ENCODE peak calls at places on chromosomes 2 and 18, in seven cellular contexts. T, N, C, A, H, R and O are unnamed samples.
A peak's percentile ranks its signal among the peaks of the same experiment; 100 is the strongest.

GRCh38 chr2:112977559-112978056 is at the start of gene IL36G:
- DNase-seq in T (no peak), N (no peak), C (no peak), A (no peak), H (no peak), R (peak; percentile 78), O (no peak)

GRCh38 chr2:170006592-170007327 is 171.2 kb upstream of the MYO3B start:
- DNase-seq in T (no peak), N (no peak), C (no peak), A (no peak), H (no peak), R (no peak), O (no peak)

GRCh38 chr2:218658671-218659257 is 659 bp downstream of the ZNF142 start:
- DNase-seq in T (no peak), N (peak; percentile 16), C (peak; percentile 52), A (peak; percentile 11), H (no peak), R (peak; percentile 73), O (peak; percentile 16)

GRCh38 chr18:65435529-65435928 is 315.3 kb upstream of the CDH7 start:
- DNase-seq in T (peak; percentile 24), N (no peak), C (no peak), A (no peak), H (no peak), R (no peak), O (no peak)

GRCh38 chr2:203327582-203327917 is 644 bp upstream of the ABI2 start:
- DNase-seq in T (no peak), N (no peak), C (no peak), A (no peak), H (no peak), R (no peak), O (no peak)

GRCh38 chr18:7919565-7919964 is 352.4 kb downstream of the PTPRM start:
- DNase-seq in T (no peak), N (no peak), C (no peak), A (no peak), H (no peak), R (no peak), O (no peak)

GRCh38 chr2:240426797-240427721 is 8.4 kb upstream of the GPC1 start:
- DNase-seq in T (no peak), N (no peak), C (no peak), A (no peak), H (no peak), R (peak; percentile 85), O (peak; percentile 1)

GRCh38 chr2:183868153-183868552 is 730.2 kb upstream of the ZNF804A start:
- DNase-seq in T (peak; percentile 0), N (no peak), C (peak; percentile 40), A (no peak), H (no peak), R (peak; percentile 39), O (no peak)

GRCh38 chr2:98895901-98896300 is 40.1 kb downstream of the CRACDL start:
- DNase-seq in T (no peak), N (no peak), C (no peak), A (no peak), H (no peak), R (no peak), O (no peak)

GRCh38 chr2:172253190-172254052 is 150.7 kb upstream of the DLX2 start:
- DNase-seq in T (peak; percentile 42), N (peak; percentile 70), C (peak; percentile 99), A (peak; percentile 8), H (no peak), R (peak; percentile 100), O (no peak)

GRCh38 chr2:207469953-207470699 is 59.6 kb upstream of the CREB1 start:
- DNase-seq in T (no peak), N (no peak), C (no peak), A (no peak), H (no peak), R (no peak), O (no peak)

GRCh38 chr2:112821142-112821541 is 15.4 kb downstream of the IL1B start:
- DNase-seq in T (no peak), N (no peak), C (no peak), A (no peak), H (no peak), R (no peak), O (no peak)

GRCh38 chr2:96150007-96150406 is 4.8 kb upstream of the DUSP2 start:
- DNase-seq in T (no peak), N (no peak), C (no peak), A (no peak), H (no peak), R (no peak), O (no peak)

GRCh38 chr18:78949216-78949615 is 30.4 kb upstream of the SALL3 start:
- DNase-seq in T (no peak), N (no peak), C (no peak), A (no peak), H (no peak), R (no peak), O (no peak)

GRCh38 chr2:174236429-174236828 is 11.9 kb downstream of the OLA1 start:
- DNase-seq in T (no peak), N (no peak), C (no peak), A (no peak), H (no peak), R (no peak), O (no peak)

GRCh38 chr2:127084611-127085031 is 22.3 kb downstream of the BIN1 start:
- DNase-seq in T (no peak), N (no peak), C (peak; percentile 65), A (no peak), H (no peak), R (no peak), O (no peak)

GRCh38 chr2:42331569-42332284 is 29.3 kb downstream of the COX7A2L start:
- DNase-seq in T (no peak), N (no peak), C (no peak), A (no peak), H (no peak), R (peak; percentile 14), O (no peak)

GRCh38 chr2:104755026-104755856 is 98.7 kb upstream of the POU3F3 start:
- DNase-seq in T (no peak), N (no peak), C (no peak), A (no peak), H (peak; percentile 83), R (no peak), O (no peak)

GRCh38 chr2:120104002-120104467 is 91.2 kb downstream of the EPB41L5 start:
- DNase-seq in T (no peak), N (no peak), C (no peak), A (no peak), H (no peak), R (peak; percentile 100), O (no peak)

GRCh38 chr2:208062113-208062512 is 36.8 kb upstream of the PLEKHM3 start:
- DNase-seq in T (peak; percentile 23), N (no peak), C (peak; percentile 46), A (no peak), H (no peak), R (peak; percentile 47), O (no peak)

GRCh38 chr2:70094978-70095832 is 7.9 kb downstream of the PCBP1 start:
- DNase-seq in T (no peak), N (no peak), C (no peak), A (peak; percentile 22), H (peak; percentile 56), R (peak; percentile 69), O (peak; percentile 37)

GRCh38 chr18:47265197-47265596 is 13.7 kb upstream of the SKOR2 start:
- DNase-seq in T (no peak), N (no peak), C (peak; percentile 74), A (no peak), H (no peak), R (no peak), O (no peak)

GRCh38 chr2:85243101-85244072 is 84.4 kb downstream of the TGOLN2 start:
- DNase-seq in T (peak; percentile 45), N (peak; percentile 4), C (no peak), A (no peak), H (peak; percentile 33), R (no peak), O (no peak)

GRCh38 chr2:64457518-64457917 is 3.6 kb downstream of the LGALSL start:
- DNase-seq in T (no peak), N (no peak), C (no peak), A (no peak), H (no peak), R (no peak), O (no peak)

GRCh38 chr18:48574667-48575300 is 36.0 kb downstream of the CTIF start:
- DNase-seq in T (no peak), N (no peak), C (no peak), A (no peak), H (no peak), R (no peak), O (no peak)

GRCh38 chr2:203418271-203418670 is 90.1 kb downstream of the ABI2 start:
- DNase-seq in T (no peak), N (no peak), C (no peak), A (no peak), H (no peak), R (no peak), O (no peak)

GRCh38 chr2:255195-255594 is 8.6 kb downstream of the SH3YL1 start:
- DNase-seq in T (no peak), N (no peak), C (no peak), A (no peak), H (no peak), R (no peak), O (no peak)

GRCh38 chr2:122955761-122956160 is 1069.3 kb upstream of the CNTNAP5 start:
- DNase-seq in T (no peak), N (no peak), C (no peak), A (no peak), H (no peak), R (no peak), O (no peak)

GRCh38 chr2:1891147-1891546 is 146.8 kb upstream of the PXDN start:
- DNase-seq in T (no peak), N (no peak), C (no peak), A (no peak), H (no peak), R (no peak), O (no peak)

GRCh38 chr18:41887100-41887499 is 67.9 kb upstream of the PIK3C3 start:
- DNase-seq in T (no peak), N (no peak), C (no peak), A (no peak), H (no peak), R (no peak), O (no peak)

GRCh38 chr18:70384181-70384790 is 95.4 kb downstream of the SOCS6 start:
- DNase-seq in T (no peak), N (no peak), C (peak; percentile 96), A (no peak), H (no peak), R (peak; percentile 98), O (no peak)

GRCh38 chr2:74497777-74498499 is 1.5 kb downstream of the LBX2 start:
- DNase-seq in T (peak; percentile 35), N (no peak), C (no peak), A (no peak), H (no peak), R (no peak), O (no peak)

GRCh38 chr2:180690611-180691010 is 289.8 kb upstream of the UBE2E3 start:
- DNase-seq in T (no peak), N (no peak), C (no peak), A (no peak), H (no peak), R (peak; percentile 75), O (no peak)

GRCh38 chr18:3453540-3454364 is 3.8 kb downstream of the TGIF1 start:
- DNase-seq in T (no peak), N (no peak), C (peak; percentile 78), A (no peak), H (no peak), R (peak; percentile 95), O (peak; percentile 26)

GRCh38 chr2:62817348-62817747 is 111.8 kb downstream of the EHBP1 start:
- DNase-seq in T (no peak), N (no peak), C (no peak), A (no peak), H (no peak), R (no peak), O (no peak)

GRCh38 chr2:100818003-100818605 is 1.8 kb upstream of the NPAS2 start:
- DNase-seq in T (no peak), N (no peak), C (no peak), A (no peak), H (no peak), R (peak; percentile 66), O (no peak)

GRCh38 chr2:11111811-11112425 is 43.3 kb upstream of the SLC66A3 start:
- DNase-seq in T (no peak), N (no peak), C (no peak), A (no peak), H (no peak), R (no peak), O (no peak)

GRCh38 chr2:36667931-36668330 is 28.6 kb upstream of the VIT start:
- DNase-seq in T (no peak), N (no peak), C (no peak), A (no peak), H (peak; percentile 27), R (no peak), O (no peak)